ENCODE peak calls at places on chromosomes 3 and 15, in eight cellular contexts. E is CD4-positive, alpha-beta T cell; Q is mesendoderm; R is NCI-H510A; X is iPS DF 6.9; Y is renal cortical epithelial cell; I is HFF-Myc; B is naive thymus-derived CD8-positive, alpha-beta T cell. T is an unnamed sample.

GRCh38 chr15:76929011-76929760 is 2.4 kb upstream of the RCN2 start:
- DNase-seq in I (no peak), Q (no peak), E (no peak), R (no peak), X (no peak), B (no peak), Y (no peak), T (no peak)

GRCh38 chr3:111906667-111907066 is 47.6 kb downstream of the PHLDB2 start:
- DNase-seq in Y (peak; percentile 45), Q (no peak), I (no peak), B (no peak), E (no peak), R (no peak), X (no peak), T (no peak)

GRCh38 chr3:122745365-122746021 is 48.1 kb downstream of the HSPBAP1 start:
- DNase-seq in E (no peak), I (no peak), R (no peak), X (no peak), Q (no peak), B (no peak), Y (peak; percentile 73), T (no peak)

GRCh38 chr3:30343067-30343831 is 263.2 kb upstream of the TGFBR2 start:
- DNase-seq in Y (no peak), X (no peak), B (no peak), E (no peak), Q (peak; percentile 13), I (no peak), R (no peak), T (no peak)

GRCh38 chr3:194369522-194370279 is at the start of gene LRRC15:
- DNase-seq in Q (peak; percentile 87), E (no peak), Y (peak; percentile 7), B (no peak), X (no peak), R (no peak), I (no peak), T (no peak)

GRCh38 chr15:87777054-87777498 is 479.5 kb downstream of the NTRK3 start:
- DNase-seq in X (no peak), I (peak; percentile 6), E (no peak), Q (no peak), Y (peak; percentile 82), R (no peak), B (no peak), T (no peak)

GRCh38 chr3:194137314-194138097 is 1.6 kb downstream of the HES1 start:
- DNase-seq in R (no peak), E (no peak), B (peak; percentile 39), I (no peak), X (no peak), Q (peak; percentile 60), Y (peak; percentile 55), T (no peak)

GRCh38 chr3:4852780-4853748 is 126.2 kb upstream of the BHLHE40 start:
- DNase-seq in X (no peak), Y (peak; percentile 62), Q (peak; percentile 42), I (no peak), E (no peak), R (no peak), B (no peak), T (no peak)

GRCh38 chr15:67174864-67175573 is 79.4 kb downstream of the AAGAB start:
- DNase-seq in Q (peak; percentile 72), Y (peak; percentile 97), X (no peak), R (no peak), E (no peak), B (no peak), I (no peak), T (no peak)